ENCODE peak calls at places on chromosomes 12 and 14, in nine cellular contexts. P is HCT116, J is endodermal cell, F is cardiac fibroblast, W is astrocyte of the spinal cord, R is brain microvascular endothelial cell, M is A549, E is GM06990, C is IMR-90. A is an unnamed sample.

GRCh38 chr12:72264548-72265175 is 7.5 kb upstream of the TRHDE start:
- DNase-seq in P (no peak), J (no peak), F (peak; percentile 20), W (peak; percentile 57), R (no peak), M (peak; percentile 24), E (no peak), C (peak; percentile 48), A (peak; percentile 16)

GRCh38 chr14:50801706-50802105 is 29.3 kb downstream of the NIN start:
- DNase-seq in P (no peak), J (no peak), F (no peak), W (peak; percentile 59), R (peak; percentile 12), M (no peak), E (no peak), C (peak; percentile 73), A (peak; percentile 59)

GRCh38 chr14:23061995-23062394 is 4.7 kb upstream of the CDH24 start:
- DNase-seq in P (peak; percentile 60), J (no peak), F (peak; percentile 96), W (peak; percentile 97), R (peak; percentile 96), M (peak; percentile 84), E (no peak), C (peak; percentile 95), A (peak; percentile 94)

GRCh38 chr12:2401040-2401439 is 348.3 kb downstream of the CACNA1C start:
- DNase-seq in P (no peak), J (no peak), F (no peak), W (no peak), R (no peak), M (no peak), E (no peak), C (no peak), A (no peak)

GRCh38 chr12:101823039-101823438 is 7.7 kb downstream of the GNPTAB start:
- DNase-seq in P (no peak), J (no peak), F (peak; percentile 31), W (no peak), R (no peak), M (no peak), E (no peak), C (no peak), A (no peak)

GRCh38 chr14:43595373-43595772 is 911.7 kb downstream of the FSCB start:
- DNase-seq in P (no peak), J (no peak), F (no peak), W (no peak), R (no peak), M (no peak), E (no peak), C (no peak), A (no peak)

GRCh38 chr12:109518820-109519665 is 41.6 kb downstream of the UBE3B start:
- DNase-seq in P (peak; percentile 26), J (peak; percentile 92), F (peak; percentile 91), W (peak; percentile 83), R (peak; percentile 74), M (peak; percentile 48), E (no peak), C (peak; percentile 92), A (peak; percentile 91)

GRCh38 chr14:98952595-98953325 is 319.2 kb downstream of the BCL11B start:
- DNase-seq in P (peak; percentile 23), J (peak; percentile 24), F (peak; percentile 58), W (peak; percentile 70), R (peak; percentile 29), M (peak; percentile 52), E (no peak), C (no peak), A (peak; percentile 80)

GRCh38 chr14:54782803-54783659 is 119.6 kb downstream of the GCH1 start:
- DNase-seq in P (no peak), J (peak; percentile 85), F (no peak), W (no peak), R (no peak), M (peak; percentile 34), E (peak; percentile 54), C (no peak), A (no peak)

GRCh38 chr12:64178122-64178521 is 44.0 kb downstream of the KICS2 start:
- DNase-seq in P (no peak), J (no peak), F (peak; percentile 81), W (peak; percentile 77), R (peak; percentile 74), M (no peak), E (no peak), C (peak; percentile 96), A (peak; percentile 91)

GRCh38 chr12:130796985-130797686 is 41.9 kb downstream of the STX2 start:
- DNase-seq in P (no peak), J (no peak), F (no peak), W (no peak), R (no peak), M (no peak), E (no peak), C (no peak), A (no peak)

GRCh38 chr14:99715266-99716000 is 31.3 kb downstream of the CYP46A1 start:
- DNase-seq in P (no peak), J (no peak), F (no peak), W (no peak), R (no peak), M (no peak), E (no peak), C (no peak), A (no peak)

GRCh38 chr14:50008562-50009355 is 107.6 kb downstream of the VCPKMT start:
- DNase-seq in P (no peak), J (no peak), F (no peak), W (no peak), R (no peak), M (peak; percentile 58), E (no peak), C (peak; percentile 69), A (peak; percentile 42)

GRCh38 chr12:24915501-24915900 is 33.4 kb downstream of the BCAT1 start:
- DNase-seq in P (no peak), J (no peak), F (no peak), W (no peak), R (no peak), M (no peak), E (no peak), C (no peak), A (no peak)
- H3K4me3 ChIP-seq in P (no peak overlapping the region), J (no peak overlapping the region), F (no peak overlapping the region), W (no peak overlapping the region), R (no peak overlapping the region), M (no peak overlapping the region), E (no peak overlapping the region), C (no peak overlapping the region), A (no peak overlapping the region)

GRCh38 chr14:29800961-29801360 is 126.7 kb downstream of the PRKD1 start:
- DNase-seq in P (no peak), J (no peak), F (no peak), W (no peak), R (no peak), M (peak; percentile 2), E (no peak), C (no peak), A (no peak)
- TF ChIP-seq CTCF in P (no peak), J (peak; percentile 59), F (no peak), W (peak; percentile 29), R (peak; percentile 49), M (no peak), E (no peak), C (no peak), A (peak; percentile 16)

DNA sequence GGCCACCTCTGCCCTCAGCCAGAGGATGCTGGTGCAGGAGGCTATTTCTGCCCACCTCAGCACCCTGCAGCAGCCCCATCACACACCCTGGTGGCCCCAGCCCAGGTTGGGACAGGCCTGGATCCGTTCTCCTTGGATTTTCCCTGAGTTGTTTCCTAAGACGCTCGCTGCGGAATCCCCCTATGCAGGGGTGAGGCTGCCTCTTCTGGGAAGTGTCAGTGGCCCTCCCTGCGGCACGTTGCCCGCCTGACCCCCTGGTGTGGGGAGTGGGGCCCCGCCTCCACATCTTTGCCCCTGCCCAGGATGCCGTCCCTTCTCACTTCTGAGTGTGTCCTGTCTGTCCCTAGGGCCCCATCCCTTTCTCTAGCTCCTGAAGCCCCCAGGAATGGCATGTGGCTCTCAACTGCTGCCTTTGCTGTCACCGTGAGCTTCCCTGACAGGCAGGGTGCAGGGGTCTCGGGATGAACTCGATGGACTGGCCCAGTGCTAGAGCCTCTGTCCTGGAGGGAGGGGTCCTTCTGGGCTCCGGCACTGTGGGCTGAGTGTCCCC is 594 bp upstream of the EXOC3L4 start:
- DNase-seq in P (no peak), J (no peak), F (no peak), W (no peak), R (no peak), M (no peak), E (no peak), C (no peak), A (no peak)
- H3K4me3 ChIP-seq in P (no peak overlapping the region), J (no peak overlapping the region), F (no peak overlapping the region), W (no peak overlapping the region), R (no peak overlapping the region), M (no peak overlapping the region), E (no peak overlapping the region), C (no peak overlapping the region), A (no peak overlapping the region)

GRCh38 chr12:58801986-58802385 is 118.3 kb downstream of the LRIG3 start:
- DNase-seq in P (no peak), J (no peak), F (no peak), W (no peak), R (no peak), M (no peak), E (no peak), C (no peak), A (no peak)

GRCh38 chr12:58809064-58809607 is 111.2 kb downstream of the LRIG3 start:
- DNase-seq in P (no peak), J (no peak), F (no peak), W (peak; percentile 45), R (no peak), M (no peak), E (no peak), C (peak; percentile 55), A (no peak)

GRCh38 chr12:58803893-58804292 is 116.4 kb downstream of the LRIG3 start:
- DNase-seq in P (no peak), J (no peak), F (peak; percentile 80), W (peak; percentile 90), R (peak; percentile 92), M (peak; percentile 7), E (no peak), C (peak; percentile 94), A (peak; percentile 95)

DNA sequence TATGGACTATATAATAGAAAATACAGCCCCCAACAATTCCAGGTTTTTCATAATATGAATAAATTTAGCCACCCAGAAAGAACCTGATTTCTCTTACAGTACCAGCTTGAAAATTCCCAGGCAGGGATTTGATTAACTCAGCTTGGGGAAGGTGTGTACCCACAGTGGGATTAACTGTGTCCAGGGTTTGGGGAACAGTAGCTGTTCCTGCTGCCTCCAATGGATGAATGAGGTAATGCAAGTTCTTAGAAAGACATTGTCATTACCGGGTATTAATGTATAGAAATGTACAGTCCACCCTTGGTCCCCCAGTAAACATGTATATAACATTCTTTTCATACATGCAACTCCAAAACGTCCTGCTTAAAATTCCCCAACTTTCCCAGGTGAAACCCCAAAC is 115.6 kb downstream of the LRIG3 start:
- DNase-seq in P (peak; percentile 7), J (no peak), F (no peak), W (no peak), R (no peak), M (peak; percentile 23), E (no peak), C (no peak), A (no peak)
- TF ChIP-seq CTCF in P (no peak), J (peak; percentile 74), F (peak; percentile 47), W (peak; percentile 20), R (peak; percentile 61), M (peak; percentile 17), E (peak; percentile 56), C (peak; percentile 16), A (peak; percentile 46)